ENCODE peak calls at places on chromosomes 5 and 9, in ten cellular contexts. K, B, U, Z, E, P, R, F, L and I are unnamed samples.

GRCh38 chr5:169781452-169782345 is 144.6 kb downstream of the DOCK2 start:
- DNase-seq in K (no peak), B (no peak), U (no peak), Z (no peak), E (no peak), P (no peak), R (no peak), F (no peak), L (no peak), I (no peak)

GRCh38 chr5:124742983-124743533 is 3.4 kb downstream of the ZNF608 start:
- DNase-seq in K (no peak), B (peak), U (peak), Z (no peak), E (peak), P (no peak), R (peak), F (no peak), L (peak), I (no peak)

GRCh38 chr5:54644226-54644625 is 126.7 kb downstream of the SNX18 start:
- DNase-seq in K (no peak), B (no peak), U (peak), Z (no peak), E (peak), P (no peak), R (peak), F (no peak), L (no peak), I (no peak)

GRCh38 chr5:101418735-101419134 is 515.7 kb upstream of the ST8SIA4 start:
- DNase-seq in K (no peak), B (no peak), U (no peak), Z (no peak), E (no peak), P (no peak), R (peak), F (no peak), L (no peak), I (no peak)

GRCh38 chr5:72243706-72244105 is 76.3 kb downstream of the MRPS27 start:
- DNase-seq in K (no peak), B (no peak), U (no peak), Z (no peak), E (no peak), P (no peak), R (no peak), F (no peak), L (no peak), I (no peak)

GRCh38 chr5:68749648-68750047 is 344.2 kb upstream of the SLC30A5 start:
- DNase-seq in K (no peak), B (no peak), U (no peak), Z (no peak), E (no peak), P (no peak), R (no peak), F (no peak), L (no peak), I (no peak)

GRCh38 chr5:133870661-133871060 is 97.8 kb downstream of the C5orf15 start:
- DNase-seq in K (peak), B (no peak), U (peak), Z (no peak), E (peak), P (no peak), R (peak), F (no peak), L (no peak), I (no peak)

GRCh38 chr9:16458696-16459420 is 411.6 kb downstream of the BNC2 start:
- DNase-seq in K (no peak), B (no peak), U (no peak), Z (no peak), E (peak), P (no peak), R (peak), F (no peak), L (no peak), I (no peak)

GRCh38 chr9:109817146-109817845 is 37.3 kb downstream of the PALM2AKAP2 start:
- DNase-seq in K (no peak), B (no peak), U (peak), Z (no peak), E (no peak), P (no peak), R (peak), F (no peak), L (no peak), I (no peak)

GRCh38 chr9:120358877-120359276 is 221.1 kb downstream of the CDK5RAP2 start:
- DNase-seq in K (peak), B (no peak), U (no peak), Z (no peak), E (no peak), P (no peak), R (no peak), F (no peak), L (no peak), I (no peak)

GRCh38 chr9:98997580-98997979 is 53.9 kb downstream of the COL15A1 start:
- DNase-seq in K (no peak), B (no peak), U (no peak), Z (no peak), E (no peak), P (no peak), R (peak), F (no peak), L (no peak), I (no peak)

GRCh38 chr9:93262537-93263310 is 78.8 kb downstream of the WNK2 start:
- DNase-seq in K (no peak), B (peak), U (no peak), Z (no peak), E (no peak), P (peak), R (no peak), F (no peak), L (peak), I (peak)

GRCh38 chr9:93261735-93262523 is 78.0 kb downstream of the WNK2 start:
- DNase-seq in K (no peak), B (peak), U (no peak), Z (no peak), E (no peak), P (peak), R (no peak), F (no peak), L (no peak), I (no peak)

GRCh38 chr9:93260290-93261066 is 76.5 kb downstream of the WNK2 start:
- DNase-seq in K (no peak), B (no peak), U (no peak), Z (no peak), E (no peak), P (peak), R (no peak), F (no peak), L (no peak), I (no peak)

GRCh38 chr9:93259490-93260289 is 75.8 kb downstream of the WNK2 start:
- DNase-seq in K (no peak), B (no peak), U (no peak), Z (no peak), E (no peak), P (peak), R (no peak), F (no peak), L (no peak), I (no peak)

DNA sequence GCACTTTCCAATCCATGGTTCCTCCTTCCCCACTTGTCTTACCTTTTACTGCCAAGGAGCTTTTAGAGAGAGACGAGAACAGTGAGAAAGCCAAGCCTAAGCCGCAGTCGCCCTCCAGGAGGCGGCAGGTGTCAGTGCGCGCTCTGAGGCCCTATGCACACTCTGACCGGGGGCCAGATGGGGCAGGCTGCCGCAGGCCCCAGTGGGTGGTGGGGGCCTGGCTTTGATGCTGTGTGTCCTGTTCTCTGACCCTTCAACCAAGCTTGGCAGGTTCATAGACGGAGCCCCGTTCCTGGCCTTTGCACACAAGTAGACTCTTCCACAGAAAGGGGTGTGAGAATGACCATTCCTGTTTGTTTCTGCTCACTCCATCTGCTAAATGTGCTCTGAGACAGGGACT is 77.3 kb downstream of the WNK2 start:
- DNase-seq in K (peak), B (peak), U (no peak), Z (no peak), E (no peak), P (peak), R (no peak), F (no peak), L (no peak), I (no peak)
- TF ChIP-seq CTCF in K (peak), B (no peak), U (no peak), Z (no peak), E (no peak), P (no peak), R (no peak), F (no peak), L (peak), I (no peak)

GRCh38 chr9:4297151-4297794 is 2.6 kb downstream of the GLIS3 start:
- DNase-seq in K (peak), B (peak), U (peak), Z (peak), E (peak), P (peak), R (peak), F (peak), L (peak), I (no peak)
- TF ChIP-seq CTCF in K (peak), B (peak), U (peak), Z (peak), E (peak), P (peak), R (peak), F (no peak), L (peak), I (no peak)

GRCh38 chr5:23996525-23996924 is 489.1 kb downstream of the PRDM9 start:
- DNase-seq in K (no peak), B (no peak), U (no peak), Z (no peak), E (no peak), P (no peak), R (no peak), F (no peak), L (no peak), I (no peak)

GRCh38 chr5:23991406-23991805 is 484.0 kb downstream of the PRDM9 start:
- DNase-seq in K (no peak), B (no peak), U (no peak), Z (no peak), E (no peak), P (no peak), R (no peak), F (no peak), L (peak), I (no peak)

DNA sequence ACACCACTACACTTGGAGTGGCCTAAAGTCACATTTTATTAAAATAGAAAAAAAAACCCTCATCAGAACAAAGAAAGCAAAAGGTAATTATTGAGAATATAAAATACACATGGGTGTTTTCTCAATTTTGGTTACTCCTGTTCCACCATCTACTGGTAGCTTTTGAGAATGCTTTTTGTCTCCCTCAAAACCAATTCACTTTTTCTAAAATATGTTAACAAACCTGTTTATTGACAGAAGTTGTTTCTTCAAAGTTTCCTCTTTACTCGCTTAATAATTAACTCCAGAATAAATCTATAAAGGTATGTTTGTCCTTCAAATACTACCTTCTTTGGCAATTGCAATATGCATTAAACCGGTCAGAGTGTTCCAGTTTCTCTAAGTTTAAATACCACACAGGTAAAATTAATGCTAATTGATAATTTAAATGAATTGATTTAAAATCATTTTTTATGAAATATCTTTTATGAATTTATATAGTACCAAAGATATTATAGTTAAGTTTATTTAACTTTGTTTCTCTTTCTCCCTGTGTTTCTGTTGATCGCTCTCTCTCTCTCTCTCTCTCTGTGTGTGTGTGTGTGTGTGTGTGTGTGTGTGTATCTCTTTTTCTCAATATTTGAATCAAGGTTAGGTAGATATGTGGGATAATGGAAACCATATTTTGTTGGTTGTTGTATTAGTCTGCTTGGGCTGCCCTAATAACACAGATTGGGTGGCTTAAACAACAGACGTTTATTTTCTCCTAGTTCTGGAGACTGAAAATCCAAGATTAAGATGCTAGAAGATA is 487.4 kb downstream of the PRDM9 start:
- DNase-seq in K (no peak), B (no peak), U (no peak), Z (no peak), E (no peak), P (no peak), R (no peak), F (no peak), L (no peak), I (peak)
- TF ChIP-seq CTCF in K (peak), B (peak), U (peak), Z (no peak), E (no peak), P (no peak), R (no peak), F (no peak), L (peak), I (peak)

GRCh38 chr5:436641-436975 is 6.4 kb upstream of the EXOC3 start:
- DNase-seq in K (no peak), B (no peak), U (no peak), Z (no peak), E (no peak), P (no peak), R (no peak), F (no peak), L (no peak), I (no peak)

GRCh38 chr5:435156-435790 is 7.7 kb upstream of the EXOC3 start:
- DNase-seq in K (no peak), B (no peak), U (no peak), Z (no peak), E (no peak), P (no peak), R (no peak), F (no peak), L (no peak), I (no peak)

GRCh38 chr5:434443-435146 is 8.4 kb upstream of the EXOC3 start:
- DNase-seq in K (no peak), B (no peak), U (no peak), Z (no peak), E (no peak), P (no peak), R (no peak), F (no peak), L (no peak), I (no peak)

GRCh38 chr5:437281-437771 is 5.7 kb upstream of the EXOC3 start:
- DNase-seq in K (no peak), B (no peak), U (no peak), Z (no peak), E (no peak), P (no peak), R (no peak), F (no peak), L (no peak), I (no peak)

GRCh38 chr5:435961-436640 is 6.9 kb upstream of the EXOC3 start:
- DNase-seq in K (peak), B (no peak), U (no peak), Z (no peak), E (no peak), P (no peak), R (peak), F (no peak), L (peak), I (peak)
- TF ChIP-seq CTCF in K (peak), B (peak), U (peak), Z (no peak), E (peak), P (peak), R (peak), F (no peak), L (peak), I (peak)